ENCODE peak calls at places on chromosomes 4 and X, in eight cellular contexts. C, D, L, V, M, Z, K and E are unnamed samples.

GRCh38 chr4:40124690-40125089 is 68.0 kb downstream of the N4BP2 start:
- DNase-seq in C (no peak), D (no peak), L (no peak), V (no peak), M (no peak), Z (no peak), K (no peak), E (no peak)

GRCh38 chr4:137124278-137124932 is 407.9 kb downstream of the PCDH18 start:
- DNase-seq in C (peak; percentile 61), D (peak; percentile 68), L (peak; percentile 60), V (no peak), M (no peak), Z (no peak), K (no peak), E (peak; percentile 19)

GRCh38 chr4:150591284-150591874 is 9.4 kb downstream of the MAB21L2 start:
- DNase-seq in C (peak; percentile 9), D (no peak), L (peak; percentile 8), V (no peak), M (peak; percentile 74), Z (peak; percentile 57), K (no peak), E (no peak)

GRCh38 chr4:129323630-129324029 is 227.7 kb downstream of the C4orf33 start:
- DNase-seq in C (no peak), D (no peak), L (no peak), V (no peak), M (no peak), Z (no peak), K (no peak), E (no peak)

GRCh38 chrX:39840141-39841126 is 257.3 kb downstream of the BCOR start:
- DNase-seq in C (no peak), D (no peak), L (no peak), V (no peak), M (no peak), Z (no peak), K (no peak), E (no peak)

GRCh38 chrX:44428989-44429627 is 85.6 kb upstream of the EFHC2 start:
- DNase-seq in C (peak; percentile 47), D (peak; percentile 74), L (no peak), V (no peak), M (no peak), Z (no peak), K (no peak), E (no peak)

GRCh38 chr4:158121203-158121586 is 51.6 kb downstream of the GASK1B start:
- DNase-seq in C (peak; percentile 73), D (no peak), L (no peak), V (no peak), M (peak; percentile 79), Z (no peak), K (no peak), E (peak; percentile 63)

GRCh38 chr4:52983563-52984303 is 121.6 kb downstream of the RASL11B start:
- DNase-seq in C (peak; percentile 84), D (peak; percentile 83), L (peak; percentile 84), V (peak; percentile 12), M (no peak), Z (no peak), K (no peak), E (no peak)

GRCh38 chr4:186845137-186845842 is 121.6 kb upstream of the FAT1 start:
- DNase-seq in C (peak; percentile 59), D (peak; percentile 35), L (no peak), V (no peak), M (peak; percentile 65), Z (no peak), K (no peak), E (peak; percentile 94)

GRCh38 chr4:110175634-110176033 is 22.8 kb downstream of the ELOVL6 start:
- DNase-seq in C (no peak), D (peak; percentile 29), L (no peak), V (no peak), M (no peak), Z (no peak), K (no peak), E (peak; percentile 34)

GRCh38 chr4:74045247-74045646 is 6.8 kb upstream of the CXCL3 start:
- DNase-seq in C (no peak), D (no peak), L (no peak), V (no peak), M (no peak), Z (no peak), K (no peak), E (no peak)

GRCh38 chrX:135498236-135498635 is 22.2 kb upstream of the INTS6L start:
- DNase-seq in C (no peak), D (no peak), L (no peak), V (no peak), M (no peak), Z (no peak), K (no peak), E (no peak)

GRCh38 chr4:155959417-155959816 is 5.8 kb upstream of the CTSO start:
- DNase-seq in C (no peak), D (no peak), L (no peak), V (no peak), M (no peak), Z (no peak), K (no peak), E (no peak)

GRCh38 chr4:109816082-109816442 is 500 bp downstream of the GAR1 start:
- DNase-seq in C (peak; percentile 11), D (no peak), L (no peak), V (no peak), M (no peak), Z (no peak), K (peak; percentile 44), E (no peak)

GRCh38 chr4:53171797-53172196 is 194.1 kb downstream of the SCFD2 start:
- DNase-seq in C (no peak), D (no peak), L (no peak), V (no peak), M (no peak), Z (no peak), K (no peak), E (no peak)

GRCh38 chr4:138910914-138911336 is 104.7 kb upstream of the NOCT start:
- DNase-seq in C (peak; percentile 88), D (peak; percentile 83), L (peak; percentile 46), V (peak; percentile 29), M (peak; percentile 81), Z (peak; percentile 24), K (no peak), E (peak; percentile 83)

GRCh38 chr4:188781655-188782054 is 642.4 kb downstream of the TRIML1 start:
- DNase-seq in C (peak; percentile 45), D (peak; percentile 13), L (peak; percentile 32), V (peak; percentile 4), M (no peak), Z (peak; percentile 39), K (no peak), E (no peak)

GRCh38 chr4:145888393-145888792 is 50.2 kb downstream of the ZNF827 start:
- DNase-seq in C (no peak), D (peak; percentile 23), L (no peak), V (no peak), M (no peak), Z (no peak), K (no peak), E (no peak)
- TF ChIP-seq CTCF in C (no peak), D (peak; percentile 49), L (no peak), V (peak; percentile 29), M (no peak), Z (peak; percentile 44), K (no peak), E (peak; percentile 28)

DNA sequence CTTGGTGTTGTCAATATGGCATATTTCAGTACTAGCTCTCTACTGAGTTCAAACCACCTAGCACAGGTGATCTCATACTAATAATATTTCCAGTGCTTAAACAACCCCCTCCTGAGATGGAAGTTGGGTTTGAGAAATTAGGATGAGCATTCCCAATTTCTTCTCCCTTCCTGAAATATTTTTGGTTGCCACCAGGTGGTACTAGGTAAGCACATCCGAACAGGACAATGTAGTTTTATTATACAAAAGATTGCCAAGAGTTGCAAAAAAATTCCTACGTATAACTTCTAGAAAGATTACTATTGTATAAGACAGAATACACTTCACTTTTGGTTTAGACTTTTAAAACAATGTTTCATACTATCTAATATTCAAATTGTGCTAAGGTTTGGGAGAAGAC is 484.5 kb downstream of the PACRGL start:
- DNase-seq in C (no peak), D (peak; percentile 18), L (no peak), V (no peak), M (no peak), Z (no peak), K (no peak), E (no peak)
- TF ChIP-seq CTCF in C (peak; percentile 24), D (peak; percentile 39), L (no peak), V (peak; percentile 19), M (no peak), Z (peak; percentile 16), K (no peak), E (peak; percentile 36)

GRCh38 chrX:30615229-30615628 is 37.7 kb upstream of the TASL start:
- DNase-seq in C (no peak), D (peak; percentile 80), L (no peak), V (no peak), M (no peak), Z (no peak), K (no peak), E (peak; percentile 33)
- TF ChIP-seq CTCF in C (no peak), D (no peak), L (no peak), V (no peak), M (no peak), Z (no peak), K (no peak), E (no peak)

DNA sequence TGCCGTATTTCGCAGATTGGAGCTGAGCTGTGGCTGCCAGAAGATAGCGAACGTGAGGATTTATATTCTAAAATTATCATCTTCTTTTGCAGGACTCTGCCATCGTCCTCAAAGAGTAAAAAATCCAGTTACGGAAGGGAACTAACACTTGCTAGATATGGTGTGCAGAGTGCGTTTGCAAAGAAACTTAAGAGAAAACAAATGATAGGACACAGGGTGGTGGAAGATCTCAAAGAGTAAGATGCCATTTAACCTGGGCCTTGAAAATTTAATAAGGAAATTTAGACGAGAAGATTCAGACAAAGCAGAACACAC is 566 bp downstream of the LARP7 start:
- DNase-seq in C (no peak), D (no peak), L (no peak), V (no peak), M (no peak), Z (no peak), K (no peak), E (no peak)
- TF ChIP-seq CTCF in C (no peak), D (no peak), L (no peak), V (no peak), M (no peak), Z (no peak), K (no peak), E (no peak)

GRCh38 chrX:17744896-17745523 is 7.7 kb downstream of the SCML1 start:
- DNase-seq in C (no peak), D (peak; percentile 39), L (no peak), V (no peak), M (no peak), Z (no peak), K (no peak), E (no peak)
- TF ChIP-seq CTCF in C (peak; percentile 35), D (peak; percentile 67), L (peak; percentile 20), V (peak; percentile 67), M (no peak), Z (no peak), K (peak; percentile 38), E (peak; percentile 57)